ENCODE peak calls at places on chromosomes 5 and 9, in six cellular contexts. One of them, this sample, is unnamed.

GRCh38 chr5:115816226-115817042 is at the start of gene CDO1:
- DNase-seq in GM20000: peak
- DNase-seq in spleen: peak
- DNase-seq in stomach: no peak
- DNase-seq in WERI-Rb-1: peak
- DNase-seq in pancreas: peak
- DNase-seq in this sample: peak

GRCh38 chr9:111896942-111897830 is 572 bp downstream of the UGCG start:
- DNase-seq in GM20000: peak
- DNase-seq in spleen: peak
- DNase-seq in stomach: no peak
- DNase-seq in WERI-Rb-1: peak
- DNase-seq in pancreas: peak
- DNase-seq in this sample: no peak

GRCh38 chr5:96049398-96050272 is 88.0 kb upstream of the ELL2 start:
- DNase-seq in GM20000: no peak
- DNase-seq in spleen: no peak
- DNase-seq in stomach: no peak
- DNase-seq in WERI-Rb-1: no peak
- DNase-seq in pancreas: no peak
- DNase-seq in this sample: no peak

GRCh38 chr9:137461663-137462395 is 2.7 kb upstream of the NSMF start:
- DNase-seq in GM20000: peak
- DNase-seq in spleen: peak
- DNase-seq in stomach: peak
- DNase-seq in WERI-Rb-1: no peak
- DNase-seq in pancreas: peak
- DNase-seq in this sample: no peak

GRCh38 chr9:83508072-83508471 is 30.1 kb downstream of the FRMD3 start:
- DNase-seq in GM20000: no peak
- DNase-seq in spleen: no peak
- DNase-seq in stomach: no peak
- DNase-seq in WERI-Rb-1: no peak
- DNase-seq in pancreas: no peak
- DNase-seq in this sample: no peak

GRCh38 chr9:120365386-120365785 is 214.6 kb downstream of the CDK5RAP2 start:
- DNase-seq in GM20000: no peak
- DNase-seq in spleen: no peak
- DNase-seq in stomach: no peak
- DNase-seq in WERI-Rb-1: no peak
- DNase-seq in pancreas: no peak
- DNase-seq in this sample: no peak

GRCh38 chr9:114834386-114834785 is 28.5 kb upstream of the TNFSF15 start:
- DNase-seq in GM20000: no peak
- DNase-seq in spleen: no peak
- DNase-seq in stomach: no peak
- DNase-seq in WERI-Rb-1: no peak
- DNase-seq in pancreas: no peak
- DNase-seq in this sample: no peak

GRCh38 chr9:4739587-4740372 is 1.2 kb downstream of the AK3 start:
- DNase-seq in GM20000: peak
- DNase-seq in spleen: no peak
- DNase-seq in stomach: peak
- DNase-seq in WERI-Rb-1: no peak
- DNase-seq in pancreas: no peak
- DNase-seq in this sample: no peak

GRCh38 chr9:114388764-114389375 is 1.1 kb upstream of the AKNA start:
- DNase-seq in GM20000: no peak
- DNase-seq in spleen: peak
- DNase-seq in stomach: no peak
- DNase-seq in WERI-Rb-1: no peak
- DNase-seq in pancreas: no peak
- DNase-seq in this sample: no peak

GRCh38 chr5:54516051-54516645 is 1.4 kb upstream of the SNX18 start:
- DNase-seq in GM20000: no peak
- DNase-seq in spleen: no peak
- DNase-seq in stomach: no peak
- DNase-seq in WERI-Rb-1: no peak
- DNase-seq in pancreas: no peak
- DNase-seq in this sample: no peak

GRCh38 chr5:175494271-175495183 is 16.2 kb downstream of the SFXN1 start:
- DNase-seq in GM20000: no peak
- DNase-seq in spleen: no peak
- DNase-seq in stomach: no peak
- DNase-seq in WERI-Rb-1: no peak
- DNase-seq in pancreas: no peak
- DNase-seq in this sample: no peak

GRCh38 chr5:137234973-137235943 is 263.9 kb downstream of the SPOCK1 start:
- DNase-seq in GM20000: no peak
- DNase-seq in spleen: no peak
- DNase-seq in stomach: no peak
- DNase-seq in WERI-Rb-1: no peak
- DNase-seq in pancreas: no peak
- DNase-seq in this sample: no peak

DNA sequence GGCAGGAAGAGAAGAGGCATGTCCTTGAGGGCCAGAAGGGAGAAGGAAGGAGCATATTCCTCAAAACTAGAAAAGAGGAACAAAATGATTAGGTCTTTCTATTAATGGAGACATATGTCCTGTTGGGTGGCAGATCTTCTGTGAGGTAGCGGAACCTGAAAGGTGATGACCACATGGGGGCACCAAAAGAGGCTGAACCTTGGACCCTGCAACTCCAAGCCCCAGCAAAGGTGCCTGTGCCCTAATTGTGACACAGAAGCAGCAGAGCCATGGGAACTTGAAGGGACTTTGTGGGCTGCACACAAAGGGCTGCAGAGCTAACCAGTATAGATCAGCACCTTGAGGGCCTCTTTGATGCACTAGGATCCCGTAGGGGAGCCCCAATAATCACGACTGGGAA is 158.0 kb downstream of the BAAT start:
- DNase-seq in GM20000: no peak
- DNase-seq in spleen: no peak
- DNase-seq in stomach: no peak
- DNase-seq in WERI-Rb-1: no peak
- DNase-seq in pancreas: no peak
- DNase-seq in this sample: no peak
- TF ChIP-seq CTCF in GM20000: no peak
- TF ChIP-seq CTCF in spleen: no peak
- TF ChIP-seq CTCF in stomach: no peak
- TF ChIP-seq CTCF in WERI-Rb-1: no peak
- TF ChIP-seq CTCF in pancreas: no peak
- TF ChIP-seq CTCF in this sample: no peak

DNA sequence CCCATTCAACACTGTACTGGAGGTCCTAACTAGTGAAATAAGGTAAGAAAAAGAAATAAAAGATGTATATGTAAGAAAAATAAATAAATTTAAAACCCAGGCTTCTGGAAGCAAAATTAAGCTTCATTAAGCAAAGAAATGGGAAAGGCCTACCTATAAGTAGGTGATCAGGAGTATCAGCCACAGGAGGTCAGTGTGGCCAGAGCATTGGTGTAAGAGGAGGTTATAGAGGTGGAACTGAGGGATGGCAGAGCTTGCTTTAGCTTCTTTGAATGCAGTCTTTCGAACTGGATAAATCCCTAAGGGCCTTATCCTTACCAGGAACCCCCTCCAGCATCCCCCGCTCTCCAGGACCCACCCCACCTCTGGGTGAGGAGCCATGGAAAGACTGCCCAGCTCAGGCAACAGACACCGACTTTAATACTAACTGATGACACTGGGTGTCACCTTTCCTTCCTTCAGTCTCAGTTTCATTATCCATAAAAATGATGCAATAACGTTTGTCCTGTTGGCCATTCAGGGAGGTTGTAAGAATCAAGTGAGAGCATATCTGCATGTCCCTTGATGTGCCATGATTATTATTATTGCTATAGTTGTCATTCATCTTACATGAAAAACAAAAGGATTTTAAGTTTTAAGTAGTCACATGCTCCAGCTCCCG is 50.9 kb upstream of the CTNNA1 start:
- DNase-seq in GM20000: no peak
- DNase-seq in spleen: no peak
- DNase-seq in stomach: no peak
- DNase-seq in WERI-Rb-1: peak
- DNase-seq in pancreas: no peak
- DNase-seq in this sample: no peak
- TF ChIP-seq CTCF in GM20000: no peak
- TF ChIP-seq CTCF in spleen: no peak
- TF ChIP-seq CTCF in stomach: no peak
- TF ChIP-seq CTCF in WERI-Rb-1: peak
- TF ChIP-seq CTCF in pancreas: no peak
- TF ChIP-seq CTCF in this sample: no peak

DNA sequence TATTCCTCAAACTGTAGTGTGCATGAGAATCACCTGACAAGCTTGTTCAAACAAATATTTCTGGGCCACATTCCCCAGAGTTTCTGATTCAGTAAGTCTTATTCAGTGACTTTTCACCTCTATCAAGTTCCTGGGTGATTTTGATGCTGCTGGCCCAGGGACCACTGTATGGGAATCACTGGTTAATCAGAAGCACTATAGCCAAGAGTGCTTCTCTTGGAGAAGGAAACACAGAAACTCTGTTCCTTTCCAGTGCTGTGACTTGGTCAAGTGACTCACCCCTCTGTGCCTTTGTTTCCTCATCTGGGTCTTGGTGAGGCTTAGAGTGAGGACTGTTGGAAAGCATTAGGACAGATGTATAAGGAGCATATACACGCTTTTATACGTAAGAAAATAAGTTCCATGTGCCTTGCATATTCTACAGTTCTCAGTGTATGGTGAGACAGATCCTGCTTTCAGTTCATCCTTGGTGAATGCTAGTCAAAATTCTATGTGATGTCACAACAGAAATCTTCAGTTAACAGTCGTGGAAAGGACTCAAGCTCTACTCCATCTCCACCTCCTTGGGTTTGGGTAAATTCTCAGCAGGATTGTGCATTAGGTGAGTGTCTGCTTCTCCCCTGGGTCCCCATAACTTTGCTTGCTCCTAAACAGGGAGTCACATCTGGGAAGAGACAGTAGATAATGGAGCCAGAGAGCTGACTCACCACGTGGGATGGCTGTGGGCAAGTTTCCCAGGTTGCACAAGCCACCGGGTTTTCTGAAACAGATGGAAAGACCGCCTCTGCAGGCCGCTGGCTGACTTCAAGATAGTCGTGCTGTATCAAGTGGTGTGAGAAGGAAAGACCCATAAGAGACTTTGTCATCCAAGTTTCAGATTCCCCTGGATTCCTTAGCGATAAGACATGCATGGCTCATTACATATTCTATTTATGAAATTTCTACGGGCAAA is 117.0 kb downstream of the NXNL2 start:
- DNase-seq in GM20000: no peak
- DNase-seq in spleen: no peak
- DNase-seq in stomach: peak
- DNase-seq in WERI-Rb-1: no peak
- DNase-seq in pancreas: peak
- DNase-seq in this sample: no peak
- TF ChIP-seq CTCF in GM20000: no peak
- TF ChIP-seq CTCF in spleen: no peak
- TF ChIP-seq CTCF in stomach: no peak
- TF ChIP-seq CTCF in WERI-Rb-1: no peak
- TF ChIP-seq CTCF in pancreas: no peak
- TF ChIP-seq CTCF in this sample: no peak

GRCh38 chr9:129719135-129719534 is 33.7 kb downstream of the PTGES start:
- DNase-seq in GM20000: no peak
- DNase-seq in spleen: no peak
- DNase-seq in stomach: no peak
- DNase-seq in WERI-Rb-1: no peak
- DNase-seq in pancreas: no peak
- DNase-seq in this sample: no peak
- TF ChIP-seq CTCF in GM20000: no peak
- TF ChIP-seq CTCF in spleen: no peak
- TF ChIP-seq CTCF in stomach: no peak
- TF ChIP-seq CTCF in WERI-Rb-1: no peak
- TF ChIP-seq CTCF in pancreas: no peak
- TF ChIP-seq CTCF in this sample: no peak

GRCh38 chr5:171226096-171226495 is 83.0 kb upstream of the TLX3 start:
- DNase-seq in GM20000: no peak
- DNase-seq in spleen: no peak
- DNase-seq in stomach: no peak
- DNase-seq in WERI-Rb-1: no peak
- DNase-seq in pancreas: no peak
- DNase-seq in this sample: no peak
- TF ChIP-seq CTCF in GM20000: no peak
- TF ChIP-seq CTCF in spleen: no peak
- TF ChIP-seq CTCF in stomach: no peak
- TF ChIP-seq CTCF in WERI-Rb-1: no peak
- TF ChIP-seq CTCF in pancreas: no peak
- TF ChIP-seq CTCF in this sample: peak

GRCh38 chr5:2455878-2456277 is 295.6 kb downstream of the IRX2 start:
- DNase-seq in GM20000: no peak
- DNase-seq in spleen: no peak
- DNase-seq in stomach: no peak
- DNase-seq in WERI-Rb-1: no peak
- DNase-seq in pancreas: no peak
- DNase-seq in this sample: no peak

GRCh38 chr5:2462026-2462691 is 289.3 kb downstream of the IRX2 start:
- DNase-seq in GM20000: no peak
- DNase-seq in spleen: no peak
- DNase-seq in stomach: no peak
- DNase-seq in WERI-Rb-1: no peak
- DNase-seq in pancreas: no peak
- DNase-seq in this sample: no peak

GRCh38 chr5:2464141-2464540 is 287.3 kb downstream of the IRX2 start:
- DNase-seq in GM20000: no peak
- DNase-seq in spleen: no peak
- DNase-seq in stomach: no peak
- DNase-seq in WERI-Rb-1: no peak
- DNase-seq in pancreas: no peak
- DNase-seq in this sample: no peak

GRCh38 chr5:2465383-2465782 is 286.1 kb downstream of the IRX2 start:
- DNase-seq in GM20000: no peak
- DNase-seq in spleen: no peak
- DNase-seq in stomach: no peak
- DNase-seq in WERI-Rb-1: peak
- DNase-seq in pancreas: no peak
- DNase-seq in this sample: no peak

GRCh38 chr5:2460098-2460497 is 291.4 kb downstream of the IRX2 start:
- DNase-seq in GM20000: no peak
- DNase-seq in spleen: no peak
- DNase-seq in stomach: no peak
- DNase-seq in WERI-Rb-1: no peak
- DNase-seq in pancreas: no peak
- DNase-seq in this sample: no peak
- TF ChIP-seq CTCF in GM20000: no peak
- TF ChIP-seq CTCF in spleen: no peak
- TF ChIP-seq CTCF in stomach: no peak
- TF ChIP-seq CTCF in WERI-Rb-1: no peak
- TF ChIP-seq CTCF in pancreas: no peak
- TF ChIP-seq CTCF in this sample: no peak

GRCh38 chr5:178525906-178526732 is 64.1 kb downstream of the COL23A1 start:
- DNase-seq in GM20000: no peak
- DNase-seq in spleen: peak
- DNase-seq in stomach: no peak
- DNase-seq in WERI-Rb-1: no peak
- DNase-seq in pancreas: no peak
- DNase-seq in this sample: no peak
- TF ChIP-seq CTCF in GM20000: no peak
- TF ChIP-seq CTCF in spleen: no peak
- TF ChIP-seq CTCF in stomach: no peak
- TF ChIP-seq CTCF in WERI-Rb-1: no peak
- TF ChIP-seq CTCF in pancreas: no peak
- TF ChIP-seq CTCF in this sample: no peak

GRCh38 chr5:1029270-1029944 is 20.8 kb downstream of the NKD2 start:
- DNase-seq in GM20000: no peak
- DNase-seq in spleen: no peak
- DNase-seq in stomach: no peak
- DNase-seq in WERI-Rb-1: no peak
- DNase-seq in pancreas: no peak
- DNase-seq in this sample: peak
- TF ChIP-seq CTCF in GM20000: no peak
- TF ChIP-seq CTCF in spleen: no peak
- TF ChIP-seq CTCF in stomach: no peak
- TF ChIP-seq CTCF in WERI-Rb-1: no peak
- TF ChIP-seq CTCF in pancreas: no peak
- TF ChIP-seq CTCF in this sample: no peak

This sample was measured in chondrocyte.